ENCODE peak calls at places on chromosomes 2 and 18, in five cellular contexts. U, B, Y, F and K are unnamed samples.

GRCh38 chr2:86241611-86242010 is 42.4 kb downstream of the MRPL35 start:
- DNase-seq in Y (no peak), B (no peak), U (no peak), F (peak), K (no peak)

GRCh38 chr2:25332571-25332970 is 9.2 kb downstream of the DNMT3A start:
- DNase-seq in B (no peak), U (no peak), Y (no peak), F (no peak), K (no peak)

GRCh38 chr18:36786686-36787085 is 42.1 kb downstream of the TPGS2 start:
- DNase-seq in F (no peak), Y (no peak), U (no peak), B (peak), K (peak)

GRCh38 chr2:122041455-122041854 is 286.0 kb downstream of the TSN start:
- DNase-seq in U (no peak), F (no peak), Y (no peak), B (no peak), K (no peak)

GRCh38 chr2:147628971-147629421 is 215.8 kb upstream of the ACVR2A start:
- DNase-seq in U (no peak), F (no peak), B (no peak), Y (no peak), K (no peak)

GRCh38 chr2:20514596-20515269 is 67.9 kb downstream of the RHOB start:
- DNase-seq in B (peak), F (no peak), U (peak), Y (no peak), K (no peak)

GRCh38 chr18:58409802-58410445 is 219.0 kb downstream of the ALPK2 start:
- DNase-seq in U (no peak), Y (no peak), F (no peak), B (no peak), K (no peak)

GRCh38 chr18:23495723-23496440 is 7.4 kb upstream of the RMC1 start:
- DNase-seq in U (no peak), F (peak), B (no peak), Y (no peak), K (no peak)

GRCh38 chr2:205696541-205697441 is 14.5 kb downstream of the NRP2 start:
- DNase-seq in U (no peak), F (no peak), B (no peak), Y (no peak), K (no peak)

GRCh38 chr2:22525676-22526075 is 859.3 kb upstream of the KLHL29 start:
- DNase-seq in U (no peak), F (no peak), Y (no peak), B (no peak), K (no peak)

GRCh38 chr2:106193491-106193976 is 567 bp downstream of the UXS1 start:
- DNase-seq in B (peak), Y (peak), F (peak), U (peak), K (peak)

GRCh38 chr2:57828221-57828620 is 218.4 kb upstream of the VRK2 start:
- DNase-seq in F (no peak), U (no peak), Y (no peak), B (no peak), K (no peak)

GRCh38 chr18:24397131-24397693 is 412 bp downstream of the OSBPL1A start:
- DNase-seq in Y (no peak), B (peak), F (peak), U (peak), K (no peak)

GRCh38 chr2:63862802-63863201 is 21.1 kb downstream of the UGP2 start:
- DNase-seq in B (peak), Y (no peak), U (no peak), F (no peak), K (no peak)

GRCh38 chr18:8882632-8883408 is 177.5 kb downstream of the MTCL1 start:
- DNase-seq in F (no peak), B (no peak), U (no peak), Y (peak), K (no peak)

GRCh38 chr18:48802543-48803428 is 148.0 kb downstream of the SMAD7 start:
- DNase-seq in B (no peak), Y (no peak), U (no peak), F (no peak), K (no peak)

GRCh38 chr2:6934329-6934728 is 17.1 kb downstream of the RNF144A start:
- DNase-seq in U (no peak), B (no peak), F (no peak), Y (no peak), K (no peak)

GRCh38 chr2:168849610-168850009 is 40.6 kb downstream of the SPC25 start:
- DNase-seq in F (no peak), B (peak), U (peak), Y (peak), K (peak)

GRCh38 chr2:235594041-235594440 is 100.2 kb downstream of the AGAP1 start:
- DNase-seq in Y (peak), F (peak), B (peak), U (peak), K (peak)

GRCh38 chr2:64426191-64426952 is 27.6 kb upstream of the LGALSL start:
- DNase-seq in U (no peak), Y (no peak), F (no peak), B (peak), K (no peak)

GRCh38 chr2:186042207-186043028 is 303.8 kb downstream of the FSIP2 start:
- DNase-seq in F (no peak), U (no peak), Y (no peak), B (no peak), K (no peak)

GRCh38 chr18:78151234-78151633 is 828.4 kb upstream of the SALL3 start:
- DNase-seq in Y (no peak), U (no peak), F (no peak), B (no peak), K (no peak)

GRCh38 chr2:186629245-186629996 is 39.6 kb downstream of the ITGAV start:
- DNase-seq in B (peak), Y (no peak), F (no peak), U (no peak), K (no peak)

GRCh38 chr2:163850036-163850435 is 114.2 kb upstream of the FIGN start:
- DNase-seq in U (no peak), F (no peak), Y (no peak), B (no peak), K (no peak)

GRCh38 chr2:85710687-85711577 is 16.8 kb downstream of the GNLY start:
- DNase-seq in B (peak), U (no peak), F (no peak), Y (no peak), K (no peak)

GRCh38 chr2:135378591-135378990 is 152.4 kb downstream of the ZRANB3 start:
- DNase-seq in B (no peak), Y (no peak), U (no peak), F (no peak), K (no peak)